ENCODE peak calls at places on chromosomes 5 and 9, in ten cellular contexts. One of them, this sample, is unnamed.

GRCh38 chr5:51990661-51991180 is 607.5 kb downstream of the ISL1 start:
- DNase-seq in lower lobe of right lung: no peak
- DNase-seq in mucosa of descending colon: no peak
- DNase-seq in SJSA1: no peak
- DNase-seq in CD4-positive, CD25-positive, alpha-beta regulatory T cell: no peak
- DNase-seq in esophagus squamous epithelium: no peak
- DNase-seq in PC-3: no peak
- DNase-seq in DND-41: no peak
- DNase-seq in thyroid gland: no peak
- DNase-seq in heart right ventricle: no peak
- DNase-seq in this sample: no peak

GRCh38 chr5:100746730-100747129 is 156.4 kb downstream of the ST8SIA4 start:
- DNase-seq in lower lobe of right lung: no peak
- DNase-seq in mucosa of descending colon: no peak
- DNase-seq in SJSA1: no peak
- DNase-seq in CD4-positive, CD25-positive, alpha-beta regulatory T cell: no peak
- DNase-seq in esophagus squamous epithelium: no peak
- DNase-seq in PC-3: no peak
- DNase-seq in DND-41: no peak
- DNase-seq in thyroid gland: no peak
- DNase-seq in heart right ventricle: no peak
- DNase-seq in this sample: no peak

GRCh38 chr5:159905496-159905895 is 10.8 kb upstream of the ADRA1B start:
- DNase-seq in lower lobe of right lung: no peak
- DNase-seq in mucosa of descending colon: no peak
- DNase-seq in SJSA1: peak; percentile 99
- DNase-seq in CD4-positive, CD25-positive, alpha-beta regulatory T cell: no peak
- DNase-seq in esophagus squamous epithelium: no peak
- DNase-seq in PC-3: peak; percentile 98
- DNase-seq in DND-41: peak; percentile 12
- DNase-seq in thyroid gland: no peak
- DNase-seq in heart right ventricle: no peak
- DNase-seq in this sample: no peak

GRCh38 chr9:125521462-125522327 is 185.3 kb downstream of the MAPKAP1 start:
- DNase-seq in lower lobe of right lung: no peak
- DNase-seq in mucosa of descending colon: no peak
- DNase-seq in SJSA1: peak; percentile 83
- DNase-seq in CD4-positive, CD25-positive, alpha-beta regulatory T cell: no peak
- DNase-seq in esophagus squamous epithelium: no peak
- DNase-seq in PC-3: peak; percentile 89
- DNase-seq in DND-41: no peak
- DNase-seq in thyroid gland: no peak
- DNase-seq in heart right ventricle: no peak
- DNase-seq in this sample: no peak

GRCh38 chr5:110769282-110769681 is 30.5 kb downstream of the SLC25A46 start:
- DNase-seq in lower lobe of right lung: no peak
- DNase-seq in mucosa of descending colon: no peak
- DNase-seq in SJSA1: no peak
- DNase-seq in CD4-positive, CD25-positive, alpha-beta regulatory T cell: no peak
- DNase-seq in esophagus squamous epithelium: no peak
- DNase-seq in PC-3: no peak
- DNase-seq in DND-41: no peak
- DNase-seq in thyroid gland: no peak
- DNase-seq in heart right ventricle: no peak
- DNase-seq in this sample: no peak

GRCh38 chr5:163760498-163760897 is 255.1 kb downstream of the MAT2B start:
- DNase-seq in lower lobe of right lung: no peak
- DNase-seq in mucosa of descending colon: no peak
- DNase-seq in SJSA1: no peak
- DNase-seq in CD4-positive, CD25-positive, alpha-beta regulatory T cell: no peak
- DNase-seq in esophagus squamous epithelium: no peak
- DNase-seq in PC-3: peak; percentile 18
- DNase-seq in DND-41: no peak
- DNase-seq in thyroid gland: no peak
- DNase-seq in heart right ventricle: no peak
- DNase-seq in this sample: no peak

GRCh38 chr5:18000744-18001143 is 366.5 kb downstream of the TAF11L14 start:
- DNase-seq in lower lobe of right lung: no peak
- DNase-seq in mucosa of descending colon: no peak
- DNase-seq in SJSA1: no peak
- DNase-seq in CD4-positive, CD25-positive, alpha-beta regulatory T cell: no peak
- DNase-seq in esophagus squamous epithelium: no peak
- DNase-seq in PC-3: no peak
- DNase-seq in DND-41: no peak
- DNase-seq in thyroid gland: no peak
- DNase-seq in heart right ventricle: no peak
- DNase-seq in this sample: no peak

GRCh38 chr5:135223891-135224625 is 175.0 kb downstream of the MACROH2A1 start:
- DNase-seq in lower lobe of right lung: peak; percentile 16
- DNase-seq in mucosa of descending colon: no peak
- DNase-seq in SJSA1: no peak
- DNase-seq in CD4-positive, CD25-positive, alpha-beta regulatory T cell: no peak
- DNase-seq in esophagus squamous epithelium: no peak
- DNase-seq in PC-3: no peak
- DNase-seq in DND-41: no peak
- DNase-seq in thyroid gland: no peak
- DNase-seq in heart right ventricle: no peak
- DNase-seq in this sample: no peak

GRCh38 chr9:33172735-33173238 is 5.7 kb upstream of the B4GALT1 start:
- DNase-seq in lower lobe of right lung: no peak
- DNase-seq in mucosa of descending colon: no peak
- DNase-seq in SJSA1: no peak
- DNase-seq in CD4-positive, CD25-positive, alpha-beta regulatory T cell: no peak
- DNase-seq in esophagus squamous epithelium: no peak
- DNase-seq in PC-3: no peak
- DNase-seq in DND-41: no peak
- DNase-seq in thyroid gland: no peak
- DNase-seq in heart right ventricle: no peak
- DNase-seq in this sample: no peak

GRCh38 chr9:120713257-120714087 is 798 bp downstream of the MEGF9 start:
- DNase-seq in lower lobe of right lung: peak; percentile 58
- DNase-seq in mucosa of descending colon: peak; percentile 61
- DNase-seq in SJSA1: peak; percentile 9
- DNase-seq in CD4-positive, CD25-positive, alpha-beta regulatory T cell: peak; percentile 6
- DNase-seq in esophagus squamous epithelium: no peak
- DNase-seq in PC-3: peak; percentile 29
- DNase-seq in DND-41: peak; percentile 13
- DNase-seq in thyroid gland: peak; percentile 13
- DNase-seq in heart right ventricle: no peak
- DNase-seq in this sample: no peak

GRCh38 chr9:110427497-110428104 is 89.9 kb upstream of the TXNDC8 start:
- DNase-seq in lower lobe of right lung: peak; percentile 53
- DNase-seq in mucosa of descending colon: peak; percentile 80
- DNase-seq in SJSA1: no peak
- DNase-seq in CD4-positive, CD25-positive, alpha-beta regulatory T cell: no peak
- DNase-seq in esophagus squamous epithelium: no peak
- DNase-seq in PC-3: peak; percentile 69
- DNase-seq in DND-41: peak; percentile 21
- DNase-seq in thyroid gland: peak; percentile 52
- DNase-seq in heart right ventricle: peak; percentile 10
- DNase-seq in this sample: no peak

GRCh38 chr9:109205526-109205925 is 38.5 kb upstream of the FRRS1L start:
- DNase-seq in lower lobe of right lung: no peak
- DNase-seq in mucosa of descending colon: no peak
- DNase-seq in SJSA1: no peak
- DNase-seq in CD4-positive, CD25-positive, alpha-beta regulatory T cell: no peak
- DNase-seq in esophagus squamous epithelium: no peak
- DNase-seq in PC-3: no peak
- DNase-seq in DND-41: no peak
- DNase-seq in thyroid gland: no peak
- DNase-seq in heart right ventricle: no peak
- DNase-seq in this sample: no peak
- H3K9me3 ChIP-seq in lower lobe of right lung: no peaks in the 10 kb centered on the region
- H3K9me3 ChIP-seq in mucosa of descending colon: no peaks in the 10 kb centered on the region
- H3K9me3 ChIP-seq in SJSA1: no peaks in the 10 kb centered on the region
- H3K9me3 ChIP-seq in CD4-positive, CD25-positive, alpha-beta regulatory T cell: no peaks in the 10 kb centered on the region
- H3K9me3 ChIP-seq in esophagus squamous epithelium: no peaks in the 10 kb centered on the region
- H3K9me3 ChIP-seq in PC-3: no peaks in the 10 kb centered on the region
- H3K9me3 ChIP-seq in DND-41: no peaks in the 10 kb centered on the region
- H3K9me3 ChIP-seq in thyroid gland: no peaks in the 10 kb centered on the region
- H3K9me3 ChIP-seq in heart right ventricle: no peaks in the 10 kb centered on the region
- H3K9me3 ChIP-seq in this sample: no peaks in the 10 kb centered on the region

DNA sequence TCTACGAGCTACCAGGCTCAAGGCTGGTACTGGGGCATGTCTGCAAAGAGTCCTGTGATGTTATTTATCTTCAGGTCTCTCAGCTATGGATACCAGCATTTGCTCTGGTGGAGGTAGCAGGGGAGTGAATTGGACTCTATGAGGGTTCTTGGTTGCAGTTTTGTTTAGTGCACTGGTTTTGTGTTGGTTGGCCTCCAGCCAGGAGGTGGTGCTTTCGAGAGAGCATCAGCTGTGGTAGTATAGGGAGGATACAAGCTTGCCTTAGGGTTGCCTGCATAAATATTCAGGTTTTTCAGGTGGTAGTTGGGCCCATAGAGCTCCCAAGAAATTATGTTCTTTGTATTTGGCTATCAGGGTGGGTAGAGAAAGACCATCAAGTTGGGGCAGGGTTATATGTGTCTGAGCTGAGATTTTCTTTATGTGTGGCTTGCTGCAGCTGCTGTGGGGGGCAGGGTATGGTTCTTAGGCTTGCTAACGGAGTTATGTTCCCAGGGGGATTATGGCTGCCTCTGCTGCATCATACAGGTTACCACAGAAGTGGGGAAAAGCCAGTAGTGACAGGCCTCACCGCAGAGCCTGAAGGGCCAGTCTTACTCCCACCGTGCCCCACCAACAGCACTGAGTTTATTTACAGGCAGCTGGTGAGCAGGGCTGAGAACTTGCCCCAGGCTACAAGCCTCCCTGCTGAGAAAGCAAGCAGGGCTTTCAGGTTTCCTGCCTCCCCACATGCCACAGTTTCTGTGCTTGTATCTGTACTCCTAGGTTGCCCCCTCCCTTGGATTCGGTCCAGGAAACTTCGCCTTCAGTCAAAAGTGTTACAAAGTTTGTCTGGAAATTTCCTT is 9.8 kb upstream of the RIOK2 start:
- DNase-seq in lower lobe of right lung: no peak
- DNase-seq in mucosa of descending colon: no peak
- DNase-seq in SJSA1: peak; percentile 9
- DNase-seq in CD4-positive, CD25-positive, alpha-beta regulatory T cell: no peak
- DNase-seq in esophagus squamous epithelium: no peak
- DNase-seq in PC-3: peak; percentile 26
- DNase-seq in DND-41: peak; percentile 95
- DNase-seq in thyroid gland: no peak
- DNase-seq in heart right ventricle: no peak
- DNase-seq in this sample: no peak
- H3K9me3 ChIP-seq in lower lobe of right lung: no peaks in the 10 kb centered on the region
- H3K9me3 ChIP-seq in mucosa of descending colon: no peaks in the 10 kb centered on the region
- H3K9me3 ChIP-seq in SJSA1: no peaks in the 10 kb centered on the region
- H3K9me3 ChIP-seq in CD4-positive, CD25-positive, alpha-beta regulatory T cell: no peaks in the 10 kb centered on the region
- H3K9me3 ChIP-seq in esophagus squamous epithelium: no peaks in the 10 kb centered on the region
- H3K9me3 ChIP-seq in PC-3: no peaks in the 10 kb centered on the region
- H3K9me3 ChIP-seq in DND-41: no peaks in the 10 kb centered on the region
- H3K9me3 ChIP-seq in thyroid gland: no peaks in the 10 kb centered on the region
- H3K9me3 ChIP-seq in heart right ventricle: peaks cover 20% of the 10 kb centered on the region
- H3K9me3 ChIP-seq in this sample: peaks cover 3% of the 10 kb centered on the region

GRCh38 chr9:101409079-101409477 is 10.4 kb downstream of the ZNF189 start:
- DNase-seq in lower lobe of right lung: no peak
- DNase-seq in mucosa of descending colon: no peak
- DNase-seq in SJSA1: no peak
- DNase-seq in CD4-positive, CD25-positive, alpha-beta regulatory T cell: no peak
- DNase-seq in esophagus squamous epithelium: no peak
- DNase-seq in PC-3: no peak
- DNase-seq in DND-41: no peak
- DNase-seq in thyroid gland: no peak
- DNase-seq in heart right ventricle: no peak
- DNase-seq in this sample: no peak

GRCh38 chr9:101403886-101404285 is 5.2 kb downstream of the ZNF189 start:
- DNase-seq in lower lobe of right lung: no peak
- DNase-seq in mucosa of descending colon: no peak
- DNase-seq in SJSA1: no peak
- DNase-seq in CD4-positive, CD25-positive, alpha-beta regulatory T cell: no peak
- DNase-seq in esophagus squamous epithelium: no peak
- DNase-seq in PC-3: no peak
- DNase-seq in DND-41: no peak
- DNase-seq in thyroid gland: no peak
- DNase-seq in heart right ventricle: no peak
- DNase-seq in this sample: no peak

DNA sequence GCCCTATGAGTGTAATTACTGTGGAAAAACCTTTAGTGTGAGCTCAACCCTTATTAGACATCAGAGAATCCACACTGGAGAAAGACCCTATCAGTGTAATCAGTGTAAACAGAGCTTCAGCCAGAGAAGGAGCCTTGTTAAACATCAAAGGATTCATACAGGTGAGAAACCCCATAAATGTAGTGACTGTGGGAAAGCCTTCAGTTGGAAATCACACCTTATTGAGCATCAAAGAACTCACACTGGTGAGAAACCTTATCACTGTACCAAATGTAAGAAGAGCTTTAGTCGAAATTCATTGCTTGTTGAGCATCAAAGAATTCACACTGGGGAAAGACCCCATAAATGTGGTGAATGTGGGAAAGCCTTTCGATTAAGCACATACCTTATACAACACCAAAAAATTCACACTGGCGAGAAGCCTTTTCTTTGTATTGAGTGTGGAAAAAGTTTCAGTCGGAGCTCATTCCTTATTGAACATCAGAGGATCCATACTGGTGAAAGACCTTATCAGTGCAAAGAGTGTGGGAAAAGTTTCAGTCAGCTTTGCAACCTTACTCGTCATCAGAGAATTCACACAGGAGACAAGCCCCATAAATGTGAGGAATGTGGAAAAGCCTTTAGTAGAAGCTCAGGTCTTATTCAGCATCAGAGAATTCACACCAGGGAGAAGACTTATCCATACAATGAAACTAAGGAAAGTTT is 9.9 kb downstream of the ZNF189 start:
- DNase-seq in lower lobe of right lung: no peak
- DNase-seq in mucosa of descending colon: no peak
- DNase-seq in SJSA1: no peak
- DNase-seq in CD4-positive, CD25-positive, alpha-beta regulatory T cell: no peak
- DNase-seq in esophagus squamous epithelium: no peak
- DNase-seq in PC-3: no peak
- DNase-seq in DND-41: no peak
- DNase-seq in thyroid gland: no peak
- DNase-seq in heart right ventricle: no peak
- DNase-seq in this sample: no peak
- H3K9me3 ChIP-seq in lower lobe of right lung: peaks cover 98% of the 10 kb centered on the region
- H3K9me3 ChIP-seq in mucosa of descending colon: peaks cover 89% of the 10 kb centered on the region
- H3K9me3 ChIP-seq in SJSA1: peaks cover 32% of the 10 kb centered on the region
- H3K9me3 ChIP-seq in CD4-positive, CD25-positive, alpha-beta regulatory T cell: peaks cover 95% of the 10 kb centered on the region
- H3K9me3 ChIP-seq in esophagus squamous epithelium: peaks cover 10% of the 10 kb centered on the region
- H3K9me3 ChIP-seq in PC-3: peaks cover 25% of the 10 kb centered on the region
- H3K9me3 ChIP-seq in DND-41: peaks cover 63% of the 10 kb centered on the region
- H3K9me3 ChIP-seq in thyroid gland: peaks cover 4% of the 10 kb centered on the region
- H3K9me3 ChIP-seq in heart right ventricle: peaks cover 100% of the 10 kb centered on the region
- H3K9me3 ChIP-seq in this sample: peaks cover 48% of the 10 kb centered on the region

DNA sequence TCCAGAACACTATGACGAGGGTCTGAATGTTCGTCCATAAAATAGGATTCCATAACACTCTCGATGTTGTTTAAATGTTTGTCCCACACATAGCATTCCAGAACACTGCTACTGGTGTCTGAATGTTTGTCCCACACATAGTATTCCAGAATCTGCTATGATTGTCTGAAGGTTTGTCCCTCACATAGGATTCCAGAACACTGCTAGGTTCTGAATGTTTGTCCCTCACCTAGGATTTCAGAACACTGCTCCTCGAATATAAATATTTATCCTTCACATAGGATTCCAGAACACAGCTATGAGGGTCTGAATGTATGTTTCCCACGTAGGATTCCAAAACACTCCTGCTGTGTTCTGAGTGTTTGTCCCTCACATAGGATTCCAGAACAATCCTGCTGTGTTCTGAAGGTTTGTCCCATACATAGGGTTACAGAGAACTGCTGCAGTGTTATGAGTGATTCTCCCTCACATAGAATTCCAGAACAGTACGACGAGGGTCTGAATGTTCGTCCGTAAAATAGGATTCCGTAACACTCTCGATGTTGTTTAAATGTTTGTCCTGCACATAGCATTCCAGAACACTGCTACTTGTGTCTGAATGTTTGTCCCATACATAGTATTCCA is 215.3 kb downstream of the FOXD4L6 start:
- DNase-seq in lower lobe of right lung: no peak
- DNase-seq in mucosa of descending colon: no peak
- DNase-seq in SJSA1: no peak
- DNase-seq in CD4-positive, CD25-positive, alpha-beta regulatory T cell: no peak
- DNase-seq in esophagus squamous epithelium: no peak
- DNase-seq in PC-3: no peak
- DNase-seq in DND-41: no peak
- DNase-seq in thyroid gland: no peak
- DNase-seq in heart right ventricle: no peak
- DNase-seq in this sample: no peak
- H3K9me3 ChIP-seq in lower lobe of right lung: peaks cover 95% of the 10 kb centered on the region
- H3K9me3 ChIP-seq in mucosa of descending colon: peaks cover 95% of the 10 kb centered on the region
- H3K9me3 ChIP-seq in SJSA1: peaks cover 18% of the 10 kb centered on the region
- H3K9me3 ChIP-seq in CD4-positive, CD25-positive, alpha-beta regulatory T cell: peaks cover 86% of the 10 kb centered on the region
- H3K9me3 ChIP-seq in esophagus squamous epithelium: peaks cover 4% of the 10 kb centered on the region
- H3K9me3 ChIP-seq in PC-3: no peaks in the 10 kb centered on the region
- H3K9me3 ChIP-seq in DND-41: peaks cover 12% of the 10 kb centered on the region
- H3K9me3 ChIP-seq in thyroid gland: peaks cover 6% of the 10 kb centered on the region
- H3K9me3 ChIP-seq in heart right ventricle: peaks cover 94% of the 10 kb centered on the region
- H3K9me3 ChIP-seq in this sample: peaks cover 62% of the 10 kb centered on the region